ENCODE peak calls at places on chromosomes 3 and 15, in nine cellular contexts. One of them, this sample, is unnamed.

GRCh38 chr3:24185738-24186384 is 240.8 kb downstream of the NR1D2 start:
- DNase-seq in AG10803: peak
- DNase-seq in cortex of kidney: no peak
- DNase-seq in AG20443: peak
- DNase-seq in activated CD4-positive, alpha-beta T cell treated with anti-CD3 and anti-CD28 coated beads, Interleukin-2, amount 50 U/mL, for 24 hours: no peak
- DNase-seq in EL: peak
- DNase-seq in brain microvascular endothelial cell: peak
- DNase-seq in nucleus accumbens: no peak
- DNase-seq in left colon: no peak
- DNase-seq in this sample: peak

GRCh38 chr3:90092994-90093393 is 985.6 kb downstream of the EPHA3 start:
- DNase-seq in AG10803: peak
- DNase-seq in cortex of kidney: no peak
- DNase-seq in AG20443: peak
- DNase-seq in activated CD4-positive, alpha-beta T cell treated with anti-CD3 and anti-CD28 coated beads, Interleukin-2, amount 50 U/mL, for 24 hours: no peak
- DNase-seq in EL: no peak
- DNase-seq in brain microvascular endothelial cell: peak
- DNase-seq in nucleus accumbens: no peak
- DNase-seq in left colon: no peak
- DNase-seq in this sample: no peak

GRCh38 chr3:109187390-109187789 is 50.9 kb downstream of the C3orf85 start:
- DNase-seq in AG10803: no peak
- DNase-seq in cortex of kidney: no peak
- DNase-seq in AG20443: no peak
- DNase-seq in activated CD4-positive, alpha-beta T cell treated with anti-CD3 and anti-CD28 coated beads, Interleukin-2, amount 50 U/mL, for 24 hours: no peak
- DNase-seq in EL: no peak
- DNase-seq in brain microvascular endothelial cell: no peak
- DNase-seq in nucleus accumbens: no peak
- DNase-seq in left colon: no peak
- DNase-seq in this sample: no peak

GRCh38 chr15:95626501-95627361 is 703.8 kb upstream of the NR2F2 start:
- DNase-seq in AG10803: no peak
- DNase-seq in cortex of kidney: no peak
- DNase-seq in AG20443: no peak
- DNase-seq in activated CD4-positive, alpha-beta T cell treated with anti-CD3 and anti-CD28 coated beads, Interleukin-2, amount 50 U/mL, for 24 hours: no peak
- DNase-seq in EL: no peak
- DNase-seq in brain microvascular endothelial cell: peak
- DNase-seq in nucleus accumbens: no peak
- DNase-seq in left colon: no peak
- DNase-seq in this sample: no peak

GRCh38 chr3:59773970-59774369 is 724.1 kb upstream of the CFAP20DC start:
- DNase-seq in AG10803: no peak
- DNase-seq in cortex of kidney: no peak
- DNase-seq in AG20443: no peak
- DNase-seq in activated CD4-positive, alpha-beta T cell treated with anti-CD3 and anti-CD28 coated beads, Interleukin-2, amount 50 U/mL, for 24 hours: no peak
- DNase-seq in EL: no peak
- DNase-seq in brain microvascular endothelial cell: no peak
- DNase-seq in nucleus accumbens: no peak
- DNase-seq in left colon: no peak
- DNase-seq in this sample: no peak

GRCh38 chr3:151171145-151171544 is 31.9 kb downstream of the GPR171 start:
- DNase-seq in AG10803: no peak
- DNase-seq in cortex of kidney: no peak
- DNase-seq in AG20443: no peak
- DNase-seq in activated CD4-positive, alpha-beta T cell treated with anti-CD3 and anti-CD28 coated beads, Interleukin-2, amount 50 U/mL, for 24 hours: peak
- DNase-seq in EL: no peak
- DNase-seq in brain microvascular endothelial cell: peak
- DNase-seq in nucleus accumbens: no peak
- DNase-seq in left colon: peak
- DNase-seq in this sample: no peak

GRCh38 chr3:29412117-29412516 is 131.2 kb downstream of the RBMS3 start:
- DNase-seq in AG10803: no peak
- DNase-seq in cortex of kidney: no peak
- DNase-seq in AG20443: no peak
- DNase-seq in activated CD4-positive, alpha-beta T cell treated with anti-CD3 and anti-CD28 coated beads, Interleukin-2, amount 50 U/mL, for 24 hours: no peak
- DNase-seq in EL: no peak
- DNase-seq in brain microvascular endothelial cell: no peak
- DNase-seq in nucleus accumbens: no peak
- DNase-seq in left colon: no peak
- DNase-seq in this sample: no peak

GRCh38 chr3:13193320-13194284 is 120.4 kb upstream of the IQSEC1 start:
- DNase-seq in AG10803: no peak
- DNase-seq in cortex of kidney: no peak
- DNase-seq in AG20443: no peak
- DNase-seq in activated CD4-positive, alpha-beta T cell treated with anti-CD3 and anti-CD28 coated beads, Interleukin-2, amount 50 U/mL, for 24 hours: no peak
- DNase-seq in EL: peak
- DNase-seq in brain microvascular endothelial cell: no peak
- DNase-seq in nucleus accumbens: no peak
- DNase-seq in left colon: no peak
- DNase-seq in this sample: peak

GRCh38 chr3:414063-414462 is 217.5 kb downstream of the CHL1 start:
- DNase-seq in AG10803: peak
- DNase-seq in cortex of kidney: no peak
- DNase-seq in AG20443: no peak
- DNase-seq in activated CD4-positive, alpha-beta T cell treated with anti-CD3 and anti-CD28 coated beads, Interleukin-2, amount 50 U/mL, for 24 hours: no peak
- DNase-seq in EL: no peak
- DNase-seq in brain microvascular endothelial cell: no peak
- DNase-seq in nucleus accumbens: no peak
- DNase-seq in left colon: no peak
- DNase-seq in this sample: no peak

GRCh38 chr3:17508180-17508752 is 234.2 kb downstream of the TBC1D5 start:
- DNase-seq in AG10803: no peak
- DNase-seq in cortex of kidney: no peak
- DNase-seq in AG20443: no peak
- DNase-seq in activated CD4-positive, alpha-beta T cell treated with anti-CD3 and anti-CD28 coated beads, Interleukin-2, amount 50 U/mL, for 24 hours: no peak
- DNase-seq in EL: no peak
- DNase-seq in brain microvascular endothelial cell: no peak
- DNase-seq in nucleus accumbens: no peak
- DNase-seq in left colon: no peak
- DNase-seq in this sample: no peak

GRCh38 chr3:30752961-30753360 is 141.5 kb downstream of the GADL1 start:
- DNase-seq in AG10803: peak
- DNase-seq in cortex of kidney: no peak
- DNase-seq in AG20443: peak
- DNase-seq in activated CD4-positive, alpha-beta T cell treated with anti-CD3 and anti-CD28 coated beads, Interleukin-2, amount 50 U/mL, for 24 hours: no peak
- DNase-seq in EL: peak
- DNase-seq in brain microvascular endothelial cell: peak
- DNase-seq in nucleus accumbens: no peak
- DNase-seq in left colon: peak
- DNase-seq in this sample: peak

GRCh38 chr3:42394579-42395288 is 15.7 kb downstream of the LYZL4 start:
- DNase-seq in AG10803: no peak
- DNase-seq in cortex of kidney: no peak
- DNase-seq in AG20443: no peak
- DNase-seq in activated CD4-positive, alpha-beta T cell treated with anti-CD3 and anti-CD28 coated beads, Interleukin-2, amount 50 U/mL, for 24 hours: no peak
- DNase-seq in EL: no peak
- DNase-seq in brain microvascular endothelial cell: no peak
- DNase-seq in nucleus accumbens: no peak
- DNase-seq in left colon: no peak
- DNase-seq in this sample: no peak

GRCh38 chr3:43418601-43419272 is 132.4 kb downstream of the SNRK start:
- DNase-seq in AG10803: no peak
- DNase-seq in cortex of kidney: no peak
- DNase-seq in AG20443: no peak
- DNase-seq in activated CD4-positive, alpha-beta T cell treated with anti-CD3 and anti-CD28 coated beads, Interleukin-2, amount 50 U/mL, for 24 hours: no peak
- DNase-seq in EL: no peak
- DNase-seq in brain microvascular endothelial cell: no peak
- DNase-seq in nucleus accumbens: no peak
- DNase-seq in left colon: no peak
- DNase-seq in this sample: no peak

This sample was measured in PC-9.